ENCODE peak calls at places on chromosomes 3 and 15, in seven cellular contexts. L is heart left ventricle; T is left ventricle myocardium inferior; P is naive thymus-derived CD4-positive, alpha-beta T cell; Y is psoas muscle; W is IMR-90; C is testis. A is an unnamed sample. For H3K4me1 and H3K9me3, the result is how much of the 10 kb centered on the place peaks cover.

GRCh38 chr3:177005718-177006405 is 191.4 kb downstream of the TBL1XR1 start:
- DNase-seq in L (no peak), T (no peak), P (no peak), W (no peak), Y (no peak), C (no peak), A (no peak)

GRCh38 chr15:73897441-73898261 is 24.3 kb downstream of the TBC1D21 start:
- DNase-seq in C (peak), L (peak), Y (peak), W (peak), P (no peak), T (peak), A (peak)

GRCh38 chr3:129018751-129019150 is 17.6 kb downstream of the EFCC1 start:
- DNase-seq in T (no peak), C (no peak), L (no peak), W (no peak), P (no peak), Y (no peak), A (no peak)

GRCh38 chr3:124821356-124821755 is 65.8 kb downstream of the ITGB5 start:
- DNase-seq in C (no peak), W (no peak), T (no peak), L (no peak), P (no peak), Y (no peak), A (no peak)

GRCh38 chr15:42157381-42157780 is 945 bp upstream of the PLA2G4F start:
- DNase-seq in C (no peak), W (no peak), P (no peak), Y (no peak), L (no peak), T (no peak), A (no peak)

GRCh38 chr3:50655009-50655830 is 19.5 kb upstream of the DOCK3 start:
- DNase-seq in P (no peak), C (no peak), L (no peak), W (peak), Y (peak), T (no peak), A (no peak)

GRCh38 chr3:195411831-195412230 is 31.0 kb downstream of the ACAP2 start:
- DNase-seq in W (peak), P (no peak), T (no peak), Y (no peak), L (no peak), C (no peak), A (no peak)

GRCh38 chr15:69729167-69729748 is 276.6 kb downstream of the RPLP1 start:
- DNase-seq in C (peak), Y (no peak), P (peak), W (peak), L (peak), T (peak), A (peak)

GRCh38 chr15:99449514-99449913 is 116.3 kb upstream of the MEF2A start:
- DNase-seq in C (no peak), L (no peak), W (peak), Y (no peak), T (no peak), P (no peak), A (no peak)

GRCh38 chr15:72927451-72927850 is 124.8 kb upstream of the NEO1 start:
- DNase-seq in C (no peak), T (no peak), Y (no peak), L (no peak), W (no peak), P (no peak), A (no peak)

GRCh38 chr3:4772171-4772804 is 206.9 kb upstream of the BHLHE40 start:
- DNase-seq in W (peak), C (peak), L (peak), P (no peak), Y (peak), T (peak), A (no peak)

DNA sequence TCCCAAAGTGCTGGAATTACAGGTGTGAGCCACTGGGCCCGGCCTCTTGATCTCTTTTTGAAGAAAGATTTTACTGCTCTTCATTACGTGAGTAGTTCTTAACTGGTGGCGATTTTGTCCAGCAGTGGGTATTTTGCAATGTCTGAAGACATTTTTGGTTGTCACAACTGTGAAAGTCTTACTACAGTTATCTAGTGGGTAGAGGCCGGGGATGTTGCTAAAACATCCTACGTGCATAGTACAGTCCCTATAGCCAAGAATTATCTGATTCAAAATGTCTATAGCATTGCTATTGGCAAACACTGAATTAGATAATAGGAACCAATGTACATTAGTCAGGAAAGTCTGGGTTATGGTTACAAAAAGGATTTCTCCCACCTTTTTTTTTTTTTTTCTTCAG is 38.1 kb downstream of the FOXL2 start:
- DNase-seq in T (no peak), C (no peak), W (no peak), P (no peak), L (no peak), Y (no peak), A (no peak)
- H3K27ac ChIP-seq in T (no peak), C (no peak), W (no peak), P (no peak), L (no peak), Y (no peak), A (no peak)

GRCh38 chr15:85094685-85095084 is 113.0 kb downstream of the PDE8A start:
- DNase-seq in C (no peak), W (peak), P (no peak), L (no peak), T (no peak), Y (no peak), A (no peak)

GRCh38 chr15:85089929-85090597 is 108.4 kb downstream of the PDE8A start:
- DNase-seq in L (no peak), W (no peak), P (no peak), C (no peak), T (no peak), Y (no peak), A (no peak)

GRCh38 chr15:85088300-85088699 is 106.6 kb downstream of the PDE8A start:
- DNase-seq in L (no peak), W (no peak), T (no peak), P (no peak), C (no peak), Y (no peak), A (no peak)

GRCh38 chr15:85095566-85095965 is 113.9 kb downstream of the PDE8A start:
- DNase-seq in Y (no peak), W (no peak), T (no peak), C (no peak), P (no peak), L (no peak), A (no peak)

GRCh38 chr15:85091990-85092389 is 110.3 kb downstream of the PDE8A start:
- DNase-seq in L (no peak), W (no peak), C (no peak), P (no peak), Y (no peak), T (no peak), A (no peak)
- H3K4me1 ChIP-seq in L (under half), W (under half), C (under half), P (under half), Y (under half), T (under half), A (under half)

GRCh38 chr3:157188391-157188790 is 28.4 kb upstream of the CCNL1 start:
- DNase-seq in P (no peak), C (no peak), Y (no peak), T (no peak), W (no peak), L (no peak), A (no peak)
- H3K9me3 ChIP-seq in P (half or more), C (under half), Y (under half), T (half or more), W (under half), L (under half), A (under half)

GRCh38 chr3:111802700-111803099 is 56.4 kb upstream of the PHLDB2 start:
- DNase-seq in P (no peak), C (no peak), L (no peak), W (no peak), T (no peak), Y (no peak), A (no peak)
- H3K27ac ChIP-seq in P (no peak), C (no peak), L (peak), W (peak), T (peak), Y (peak), A (no peak)

GRCh38 chr15:35254052-35254451 is 169.0 kb upstream of the NANOGP8 start:
- DNase-seq in Y (no peak), W (no peak), L (no peak), C (no peak), T (no peak), P (no peak), A (no peak)

GRCh38 chr15:35260961-35261360 is 175.9 kb upstream of the NANOGP8 start:
- DNase-seq in L (no peak), C (no peak), P (no peak), T (no peak), Y (no peak), W (no peak), A (no peak)

GRCh38 chr15:35252351-35252865 is 167.3 kb upstream of the NANOGP8 start:
- DNase-seq in P (no peak), W (no peak), L (no peak), T (no peak), C (no peak), Y (no peak), A (no peak)

GRCh38 chr15:35256555-35256954 is 171.5 kb upstream of the NANOGP8 start:
- DNase-seq in P (no peak), Y (no peak), L (no peak), W (peak), T (no peak), C (no peak), A (no peak)

DNA sequence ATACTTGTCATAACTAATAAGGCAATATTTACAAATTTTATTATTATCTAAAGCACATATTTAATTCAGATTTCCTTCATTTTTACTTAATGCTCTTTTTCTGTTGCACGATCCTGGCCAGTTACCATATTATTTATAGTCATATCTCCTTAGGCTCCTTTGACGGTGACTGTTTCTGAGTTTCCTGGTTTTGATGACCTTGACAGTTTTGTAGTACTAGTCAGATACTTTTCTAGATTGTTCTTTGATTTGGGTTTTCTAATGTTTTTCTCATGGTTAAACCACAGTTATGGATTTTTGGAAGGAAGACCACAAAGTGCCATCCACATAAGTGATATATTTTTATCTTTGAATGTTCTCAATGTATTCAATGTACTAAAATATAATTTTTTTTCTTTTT is 171.0 kb upstream of the NANOGP8 start:
- DNase-seq in L (no peak), W (no peak), C (no peak), Y (no peak), P (no peak), T (no peak), A (no peak)
- H3K4me1 ChIP-seq in L (under half), W (under half), C (under half), Y (under half), P (under half), T (under half), A (under half)

DNA sequence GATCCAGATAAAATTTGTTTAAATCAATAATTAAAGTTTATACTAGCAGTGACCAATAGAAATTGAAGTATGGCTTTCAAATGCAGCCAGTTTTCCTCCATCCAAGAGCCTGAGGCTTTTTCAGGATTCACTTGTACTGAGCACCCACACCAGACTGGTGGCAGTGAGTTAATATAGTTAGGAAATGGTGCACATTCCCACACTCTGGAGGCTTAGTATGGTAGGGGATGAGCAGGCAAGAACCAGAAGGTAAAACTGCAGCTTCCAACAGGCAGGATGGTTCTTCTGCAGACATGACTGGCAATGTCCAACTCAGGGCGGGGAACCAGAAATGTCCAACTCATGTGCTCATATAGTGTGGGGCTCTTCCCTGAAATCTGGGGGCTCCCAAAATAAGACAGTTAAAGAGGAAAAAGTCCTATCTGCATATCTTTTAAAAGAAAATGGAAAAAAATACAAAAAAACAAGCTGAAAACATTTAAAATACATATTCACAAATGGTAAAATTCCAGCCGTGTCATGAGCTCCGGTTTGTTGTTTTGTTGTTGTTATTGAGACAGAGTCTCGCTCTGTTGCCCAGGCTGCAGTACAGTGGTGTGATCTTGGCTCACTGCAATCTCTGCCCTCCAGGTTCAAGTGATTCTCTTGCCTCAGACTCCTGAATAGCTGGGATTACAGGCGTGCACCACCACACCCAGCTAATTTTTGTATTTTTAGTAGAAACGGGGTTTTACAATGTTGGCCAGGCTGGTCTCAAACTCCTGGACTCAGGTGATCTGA is 18.4 kb upstream of the ZNF445 start:
- DNase-seq in T (no peak), P (no peak), L (no peak), Y (no peak), C (no peak), W (no peak), A (no peak)
- H3K9me3 ChIP-seq in T (half or more), P (half or more), L (half or more), Y (under half), C (under half), W (under half), A (under half)

GRCh38 chr3:67423722-67424121 is 230.7 kb downstream of the SUCLG2 start:
- DNase-seq in C (no peak), W (no peak), T (no peak), Y (no peak), L (no peak), P (no peak), A (no peak)
- H3K27ac ChIP-seq in C (no peak), W (no peak), T (no peak), Y (no peak), L (no peak), P (no peak), A (no peak)

A was measured in CD4-positive, alpha-beta memory T cell.